ENCODE peak calls at places on chromosomes 7 and 10, in eight cellular contexts. I is non-pigmented ciliary epithelial cell, W is hepatic stellate cell, Q is D721Med, T is BE2C, A is caudate nucleus, L is AG08396, R is neural crest cell. N is an unnamed sample.

GRCh38 chr10:30897547-30897946 is 134.1 kb downstream of the ZNF438 start:
- DNase-seq in W (no peak), I (no peak), Q (no peak), A (no peak), L (no peak), R (no peak), T (no peak), N (no peak)

GRCh38 chr10:6009159-6009558 is 31.8 kb upstream of the IL15RA start:
- DNase-seq in I (peak; percentile 15), A (no peak), R (no peak), Q (no peak), L (peak; percentile 47), W (peak; percentile 24), T (no peak), N (no peak)

GRCh38 chr7:155918720-155919399 is 106.6 kb upstream of the SHH start:
- DNase-seq in T (no peak), Q (no peak), A (no peak), I (peak; percentile 86), W (peak; percentile 21), R (no peak), L (peak; percentile 51), N (peak; percentile 93)

GRCh38 chr10:69047111-69047837 is 40.6 kb upstream of the SRGN start:
- DNase-seq in A (no peak), Q (no peak), W (no peak), I (no peak), T (no peak), R (no peak), L (no peak), N (no peak)

GRCh38 chr10:13003004-13003403 is 1.5 kb upstream of the CCDC3 start:
- DNase-seq in T (no peak), Q (no peak), A (no peak), W (no peak), I (no peak), L (peak; percentile 30), R (no peak), N (no peak)

GRCh38 chr7:18212788-18213187 is 185.1 kb upstream of the PRPS1L1 start:
- DNase-seq in R (no peak), L (peak; percentile 11), Q (no peak), W (peak; percentile 23), I (peak; percentile 3), A (no peak), T (peak; percentile 28), N (no peak)

GRCh38 chr7:97187067-97187466 is 69.6 kb downstream of the SDHAF3 start:
- DNase-seq in L (peak; percentile 50), R (no peak), Q (no peak), W (peak; percentile 7), T (peak; percentile 52), A (no peak), I (peak; percentile 10), N (no peak)

GRCh38 chr10:117653170-117653515 is 110.6 kb downstream of the EMX2 start:
- DNase-seq in T (no peak), Q (no peak), R (no peak), A (peak; percentile 17), W (no peak), I (peak; percentile 88), L (peak; percentile 66), N (peak; percentile 78)

GRCh38 chr7:84548366-84549085 is 353.9 kb upstream of the SEMA3A start:
- DNase-seq in Q (no peak), T (no peak), R (no peak), A (no peak), L (peak; percentile 23), I (peak; percentile 41), W (no peak), N (peak; percentile 76)

GRCh38 chr10:113499066-113499465 is 53.8 kb upstream of the HABP2 start:
- DNase-seq in L (no peak), R (no peak), W (no peak), T (no peak), I (no peak), A (no peak), Q (no peak), N (no peak)

GRCh38 chr10:29634764-29635625 is at the start of gene SVIL:
- DNase-seq in W (no peak), Q (no peak), I (no peak), T (peak; percentile 33), A (no peak), R (no peak), L (peak; percentile 42), N (no peak)

GRCh38 chr7:1344981-1345701 is 112.5 kb downstream of the UNCX start:
- DNase-seq in Q (no peak), R (no peak), T (peak; percentile 5), A (no peak), L (no peak), W (no peak), I (no peak), N (no peak)

GRCh38 chr7:90824386-90825307 is 228.5 kb downstream of the CDK14 start:
- DNase-seq in T (no peak), R (no peak), W (peak; percentile 21), L (peak; percentile 16), A (no peak), I (peak; percentile 63), Q (no peak), N (no peak)

GRCh38 chr10:131730771-131731497 is 169.9 kb upstream of the PPP2R2D start:
- DNase-seq in R (no peak), A (no peak), W (no peak), Q (no peak), I (no peak), T (no peak), L (no peak), N (no peak)

GRCh38 chr10:80141696-80142460 is 9.3 kb downstream of the PLAC9 start:
- DNase-seq in A (no peak), Q (no peak), L (no peak), W (no peak), R (no peak), T (no peak), I (no peak), N (no peak)

GRCh38 chr7:130210181-130210935 is 2.7 kb downstream of the SSMEM1 start:
- DNase-seq in L (no peak), I (no peak), Q (no peak), A (no peak), W (no peak), T (no peak), R (no peak), N (no peak)

GRCh38 chr7:151313857-151314256 is 27.8 kb upstream of the NUB1 start:
- DNase-seq in L (peak; percentile 57), Q (no peak), R (no peak), T (no peak), A (no peak), I (no peak), W (peak; percentile 41), N (no peak)

GRCh38 chr7:124761164-124761715 is 4.4 kb downstream of the GPR37 start:
- DNase-seq in A (no peak), I (no peak), W (no peak), Q (no peak), L (no peak), T (no peak), R (no peak), N (no peak)

GRCh38 chr10:57776688-57777432 is 490.8 kb downstream of the IPMK start:
- DNase-seq in I (no peak), Q (no peak), R (no peak), A (no peak), W (no peak), T (no peak), L (no peak), N (no peak)

GRCh38 chr7:867406-868188 is 8.8 kb upstream of the GET4 start:
- DNase-seq in Q (no peak), I (no peak), T (no peak), R (no peak), L (peak; percentile 82), A (no peak), W (peak; percentile 74), N (peak; percentile 98)

GRCh38 chr10:49347342-49347741 is 48.4 kb downstream of the C10orf71 start:
- DNase-seq in Q (no peak), L (no peak), I (no peak), T (no peak), A (no peak), W (no peak), R (no peak), N (no peak)

GRCh38 chr10:37813763-37814162 is 43.6 kb downstream of the ZNF248 start:
- DNase-seq in T (no peak), L (no peak), A (no peak), R (no peak), Q (no peak), I (no peak), W (no peak), N (no peak)

GRCh38 chr7:140604076-140604475 is 36.5 kb downstream of the DENND2A start:
- DNase-seq in L (no peak), A (no peak), W (no peak), R (no peak), Q (no peak), I (no peak), T (no peak), N (no peak)